ENCODE peak calls at places on chromosome 7, in four cellular contexts. X is A549, Z is adrenal gland, U is fibroblast of pulmonary artery. V is an unnamed sample.

GRCh38 chr7:140672382-140673062 is at the start of gene ADCK2:
- DNase-seq in X (peak), Z (peak), U (no peak), V (peak)

GRCh38 chr7:112453505-112454171 is 3.4 kb downstream of the IFRD1 start:
- DNase-seq in X (no peak), Z (no peak), U (peak), V (no peak)

GRCh38 chr7:129434846-129435318 is 650 bp downstream of the STRIP2 start:
- DNase-seq in X (no peak), Z (no peak), U (peak), V (peak)

GRCh38 chr7:135121868-135122267 is 26.0 kb upstream of the TMEM140 start:
- DNase-seq in X (no peak), Z (no peak), U (no peak), V (no peak)

GRCh38 chr7:5699951-5700384 is 81.5 kb downstream of the RNF216 start:
- DNase-seq in X (no peak), Z (no peak), U (no peak), V (no peak)

GRCh38 chr7:156005202-156005821 is 193.0 kb upstream of the SHH start:
- DNase-seq in X (no peak), Z (no peak), U (no peak), V (no peak)

GRCh38 chr7:15433154-15433553 is 128.7 kb downstream of the AGMO start:
- DNase-seq in X (no peak), Z (no peak), U (no peak), V (no peak)

GRCh38 chr7:55178863-55179773 is 160.3 kb downstream of the EGFR start:
- DNase-seq in X (no peak), Z (no peak), U (no peak), V (no peak)

GRCh38 chr7:24778543-24779282 is 21.4 kb upstream of the GSDME start:
- DNase-seq in X (no peak), Z (peak), U (peak), V (no peak)

GRCh38 chr7:105759670-105760548 is 116.5 kb downstream of the ATXN7L1 start:
- DNase-seq in X (peak), Z (peak), U (peak), V (no peak)

GRCh38 chr7:149809215-149809614 is 29.0 kb upstream of the ZNF862 start:
- DNase-seq in X (no peak), Z (peak), U (no peak), V (no peak)

GRCh38 chr7:1845536-1846311 is 175.6 kb downstream of the ELFN1 start:
- DNase-seq in X (no peak), Z (peak), U (no peak), V (no peak)

GRCh38 chr7:27106906-27107250 is 4.4 kb upstream of the HOXA2 start:
- DNase-seq in X (no peak), Z (no peak), U (no peak), V (no peak)

GRCh38 chr7:27107901-27108381 is 5.5 kb upstream of the HOXA2 start:
- DNase-seq in X (no peak), Z (no peak), U (no peak), V (no peak)

GRCh38 chr7:27109533-27110162 is 7.2 kb upstream of the HOXA2 start:
- DNase-seq in X (no peak), Z (no peak), U (no peak), V (no peak)

GRCh38 chr7:27107391-27107900 is 5.0 kb upstream of the HOXA2 start:
- DNase-seq in X (no peak), Z (no peak), U (no peak), V (no peak)

DNA sequence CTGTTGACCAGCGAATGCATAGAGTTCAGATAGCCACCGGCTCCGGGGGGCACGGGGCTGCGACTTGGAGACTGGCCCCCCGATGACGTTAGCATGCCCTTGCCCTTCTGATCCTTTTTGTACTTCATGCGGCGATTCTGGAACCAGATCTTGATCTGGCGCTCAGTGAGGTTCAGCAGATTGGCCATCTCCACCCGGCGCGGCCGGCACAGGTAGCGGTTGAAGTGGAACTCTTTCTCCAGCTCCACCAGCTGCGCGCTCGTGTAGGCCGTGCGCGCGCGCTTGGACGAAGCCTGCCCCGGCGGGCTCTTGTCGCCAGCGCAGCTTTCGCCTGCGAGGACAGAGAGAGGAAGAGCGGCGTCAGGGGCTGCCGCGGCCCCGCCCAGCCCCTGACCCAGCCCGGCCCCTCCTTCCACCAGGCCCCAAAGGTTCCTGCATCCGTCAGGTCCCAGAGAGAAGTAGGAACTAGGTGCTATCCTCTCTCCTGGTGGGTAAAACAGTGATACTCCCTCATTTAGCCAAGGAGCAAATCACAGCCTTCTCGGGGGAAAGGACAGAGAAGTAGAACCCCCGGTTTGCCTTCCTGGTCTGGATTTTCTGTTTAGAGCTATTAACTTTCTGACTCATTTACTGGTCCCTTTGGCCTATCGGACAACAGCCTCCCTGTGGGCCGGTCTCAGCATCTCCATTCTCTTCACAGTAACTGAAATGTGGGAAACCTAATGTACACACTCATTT is 6.1 kb upstream of the HOXA2 start:
- DNase-seq in X (no peak), Z (no peak), U (no peak), V (no peak)
- TF ChIP-seq CTCF in X (no peak), Z (no peak), U (no peak), V (no peak)

DNA sequence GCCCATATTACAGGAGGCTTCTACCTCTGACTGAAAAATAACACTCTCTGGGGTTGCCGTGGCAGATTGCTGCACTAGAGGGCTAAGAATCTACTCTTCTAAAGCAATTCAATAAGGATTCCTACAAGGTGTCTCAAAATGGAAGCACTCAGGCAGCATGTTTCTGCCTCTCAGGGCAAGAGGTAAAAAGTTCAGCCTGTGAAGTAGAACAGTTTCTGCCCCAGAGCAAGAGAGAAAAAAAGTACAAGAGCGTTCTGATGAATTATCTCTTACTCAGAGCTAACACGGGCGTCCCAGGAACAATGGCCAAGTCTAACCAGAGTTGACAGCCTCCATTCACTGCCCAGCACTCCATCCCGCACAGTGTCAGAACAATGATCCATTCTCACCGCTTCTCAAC is 71.3 kb upstream of the TES start:
- DNase-seq in X (no peak), Z (no peak), U (peak), V (no peak)
- TF ChIP-seq CTCF in X (no peak), Z (no peak), U (no peak), V (no peak)

DNA sequence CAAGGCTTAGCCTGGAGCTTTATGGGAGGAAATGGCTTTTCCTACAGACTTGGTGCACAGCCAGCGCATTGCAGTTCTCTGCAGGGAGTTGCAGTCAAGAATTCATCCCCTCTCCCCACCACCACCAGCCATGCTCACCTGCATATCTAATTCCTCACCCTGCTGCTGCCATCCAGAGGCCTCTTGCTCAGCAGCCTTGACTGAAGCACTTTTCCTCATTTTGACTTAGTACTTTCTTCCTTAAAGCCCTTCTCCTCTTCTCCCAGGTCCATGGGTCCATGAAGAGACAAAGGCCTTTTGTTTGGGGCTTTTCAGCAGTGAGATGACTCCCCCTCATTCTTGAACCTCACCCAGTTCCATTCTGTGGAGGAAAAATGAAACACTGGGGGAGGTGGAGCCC is 39.7 kb upstream of the GPR141 start:
- DNase-seq in X (no peak), Z (no peak), U (no peak), V (no peak)
- TF ChIP-seq CTCF in X (no peak), Z (no peak), U (no peak), V (no peak)

GRCh38 chr7:108808556-108808955 is 238.9 kb downstream of the DNAJB9 start:
- DNase-seq in X (no peak), Z (no peak), U (no peak), V (no peak)

GRCh38 chr7:108802639-108803038 is 233.0 kb downstream of the DNAJB9 start:
- DNase-seq in X (no peak), Z (no peak), U (no peak), V (no peak)

GRCh38 chr7:108809356-108809755 is 239.7 kb downstream of the DNAJB9 start:
- DNase-seq in X (no peak), Z (no peak), U (no peak), V (no peak)

GRCh38 chr7:108805808-108806397 is 236.2 kb downstream of the DNAJB9 start:
- DNase-seq in X (peak), Z (no peak), U (peak), V (no peak)
- TF ChIP-seq CTCF in X (peak), Z (peak), U (peak), V (no peak)

DNA sequence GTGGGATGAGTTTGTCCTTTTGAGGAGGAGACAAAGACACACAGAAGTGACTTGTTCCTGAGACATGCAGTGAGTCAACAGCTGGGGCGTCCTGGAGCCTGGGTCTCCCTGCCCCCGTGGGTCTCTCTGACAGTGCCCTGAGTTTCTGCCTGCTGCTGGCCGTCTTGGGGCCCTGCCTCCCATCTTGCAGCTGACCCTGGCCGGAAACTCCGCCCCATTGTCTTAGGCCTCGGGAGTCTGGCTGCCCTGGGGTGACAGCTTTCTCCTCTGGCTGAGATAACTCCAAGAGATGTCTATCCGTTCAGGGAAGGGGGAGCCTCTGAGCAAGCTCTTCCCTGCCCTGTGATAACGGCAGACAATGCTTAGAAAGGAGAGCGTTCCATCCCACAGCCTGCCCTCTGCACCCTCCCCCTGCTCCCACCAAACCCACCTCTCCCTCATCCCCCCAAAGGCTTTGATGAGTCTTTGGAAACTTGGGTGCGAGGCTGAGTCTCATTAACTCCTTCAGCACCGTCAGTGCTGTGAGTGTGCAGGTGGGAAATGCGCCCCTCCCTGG is 69.5 kb upstream of the PODXL start:
- DNase-seq in X (peak), Z (peak), U (peak), V (no peak)
- TF ChIP-seq CTCF in X (peak), Z (no peak), U (no peak), V (no peak)

V was measured in activated B cell treated with CpG ODN at 0.5 μM for 24 hours.